ENCODE peak calls at places on chromosomes 6 and 20, in eight cellular contexts. One of them, this sample, is unnamed.

GRCh38 chr6:126661646-126662045 is 321.7 kb downstream of the CENPW start:
- DNase-seq in neural crest cell: no peak
- DNase-seq in DND-41: no peak
- DNase-seq in fibroblast of lung: peak; percentile 71
- DNase-seq in endothelial cell of umbilical vein: no peak
- DNase-seq in fibroblast of the aortic adventitia: peak; percentile 88
- DNase-seq in foreskin fibroblast: peak; percentile 85
- DNase-seq in natural killer cell: no peak
- DNase-seq in this sample: no peak

GRCh38 chr6:53628354-53629119 is 37.0 kb downstream of the KLHL31 start:
- DNase-seq in natural killer cell: no peak
- DNase-seq in fibroblast of the aortic adventitia: peak; percentile 90
- DNase-seq in endothelial cell of umbilical vein: no peak
- DNase-seq in neural crest cell: no peak
- DNase-seq in fibroblast of lung: peak; percentile 87
- DNase-seq in foreskin fibroblast: peak; percentile 25
- DNase-seq in DND-41: no peak
- DNase-seq in this sample: no peak

GRCh38 chr6:30800876-30801275 is 56.5 kb upstream of the IER3 start:
- DNase-seq in DND-41: no peak
- DNase-seq in foreskin fibroblast: peak; percentile 32
- DNase-seq in neural crest cell: no peak
- DNase-seq in fibroblast of the aortic adventitia: peak; percentile 58
- DNase-seq in fibroblast of lung: no peak
- DNase-seq in natural killer cell: no peak
- DNase-seq in endothelial cell of umbilical vein: peak; percentile 98
- DNase-seq in this sample: no peak

GRCh38 chr6:46677314-46677654 is 10.4 kb upstream of the TDRD6 start:
- DNase-seq in foreskin fibroblast: peak; percentile 4
- DNase-seq in DND-41: no peak
- DNase-seq in fibroblast of the aortic adventitia: no peak
- DNase-seq in natural killer cell: no peak
- DNase-seq in neural crest cell: no peak
- DNase-seq in fibroblast of lung: no peak
- DNase-seq in endothelial cell of umbilical vein: no peak
- DNase-seq in this sample: no peak

GRCh38 chr6:54935739-54936138 is 89.2 kb downstream of the FAM83B start:
- DNase-seq in endothelial cell of umbilical vein: no peak
- DNase-seq in fibroblast of the aortic adventitia: peak; percentile 28
- DNase-seq in fibroblast of lung: peak; percentile 75
- DNase-seq in DND-41: no peak
- DNase-seq in natural killer cell: no peak
- DNase-seq in neural crest cell: no peak
- DNase-seq in foreskin fibroblast: peak; percentile 55
- DNase-seq in this sample: no peak

GRCh38 chr6:52820198-52820597 is 16.6 kb upstream of the GSTA1 start:
- DNase-seq in foreskin fibroblast: peak; percentile 60
- DNase-seq in natural killer cell: no peak
- DNase-seq in fibroblast of the aortic adventitia: peak; percentile 56
- DNase-seq in DND-41: no peak
- DNase-seq in fibroblast of lung: peak; percentile 48
- DNase-seq in endothelial cell of umbilical vein: no peak
- DNase-seq in neural crest cell: no peak
- DNase-seq in this sample: no peak

GRCh38 chr6:113120577-113121285 is 736.4 kb upstream of the MARCKS start:
- DNase-seq in natural killer cell: no peak
- DNase-seq in fibroblast of lung: peak; percentile 96
- DNase-seq in fibroblast of the aortic adventitia: peak; percentile 100
- DNase-seq in endothelial cell of umbilical vein: peak; percentile 82
- DNase-seq in neural crest cell: no peak
- DNase-seq in DND-41: no peak
- DNase-seq in foreskin fibroblast: peak; percentile 80
- DNase-seq in this sample: no peak

GRCh38 chr6:166167801-166168615 is at the start of gene TBXT:
- DNase-seq in neural crest cell: no peak
- DNase-seq in DND-41: no peak
- DNase-seq in endothelial cell of umbilical vein: no peak
- DNase-seq in fibroblast of lung: no peak
- DNase-seq in fibroblast of the aortic adventitia: no peak
- DNase-seq in natural killer cell: no peak
- DNase-seq in foreskin fibroblast: no peak
- DNase-seq in this sample: peak; percentile 19

GRCh38 chr6:64012351-64013060 is 376.9 kb downstream of the PHF3 start:
- DNase-seq in fibroblast of the aortic adventitia: peak; percentile 57
- DNase-seq in DND-41: no peak
- DNase-seq in neural crest cell: peak; percentile 28
- DNase-seq in fibroblast of lung: peak; percentile 87
- DNase-seq in natural killer cell: no peak
- DNase-seq in foreskin fibroblast: no peak
- DNase-seq in endothelial cell of umbilical vein: no peak
- DNase-seq in this sample: no peak

GRCh38 chr6:90369024-90369519 is 72.4 kb upstream of the BACH2 start:
- DNase-seq in neural crest cell: no peak
- DNase-seq in fibroblast of the aortic adventitia: peak; percentile 100
- DNase-seq in fibroblast of lung: peak; percentile 100
- DNase-seq in foreskin fibroblast: peak; percentile 99
- DNase-seq in natural killer cell: no peak
- DNase-seq in DND-41: no peak
- DNase-seq in endothelial cell of umbilical vein: peak; percentile 98
- DNase-seq in this sample: no peak

GRCh38 chr6:487956-488355 is 96.4 kb downstream of the IRF4 start:
- DNase-seq in neural crest cell: no peak
- DNase-seq in DND-41: no peak
- DNase-seq in foreskin fibroblast: no peak
- DNase-seq in natural killer cell: no peak
- DNase-seq in fibroblast of lung: no peak
- DNase-seq in fibroblast of the aortic adventitia: no peak
- DNase-seq in endothelial cell of umbilical vein: no peak
- DNase-seq in this sample: no peak

GRCh38 chr20:62860924-62861691 is 514 bp downstream of the TCFL5 start:
- DNase-seq in foreskin fibroblast: peak; percentile 57
- DNase-seq in endothelial cell of umbilical vein: no peak
- DNase-seq in DND-41: peak; percentile 61
- DNase-seq in fibroblast of lung: no peak
- DNase-seq in natural killer cell: peak; percentile 57
- DNase-seq in fibroblast of the aortic adventitia: no peak
- DNase-seq in neural crest cell: no peak
- DNase-seq in this sample: no peak

GRCh38 chr20:63362426-63363009 is 1.4 kb upstream of the CHRNA4 start:
- DNase-seq in DND-41: no peak
- DNase-seq in foreskin fibroblast: no peak
- DNase-seq in fibroblast of lung: no peak
- DNase-seq in neural crest cell: no peak
- DNase-seq in natural killer cell: no peak
- DNase-seq in endothelial cell of umbilical vein: no peak
- DNase-seq in fibroblast of the aortic adventitia: no peak
- DNase-seq in this sample: no peak

GRCh38 chr6:39568896-39569295 is 156.3 kb downstream of the KIF6 start:
- DNase-seq in fibroblast of lung: peak; percentile 71
- DNase-seq in natural killer cell: no peak
- DNase-seq in neural crest cell: no peak
- DNase-seq in fibroblast of the aortic adventitia: peak; percentile 4
- DNase-seq in DND-41: no peak
- DNase-seq in foreskin fibroblast: peak; percentile 81
- DNase-seq in endothelial cell of umbilical vein: no peak
- DNase-seq in this sample: no peak

GRCh38 chr6:90463874-90464273 is 123.0 kb downstream of the MAP3K7 start:
- DNase-seq in foreskin fibroblast: no peak
- DNase-seq in fibroblast of the aortic adventitia: no peak
- DNase-seq in fibroblast of lung: no peak
- DNase-seq in neural crest cell: no peak
- DNase-seq in natural killer cell: no peak
- DNase-seq in endothelial cell of umbilical vein: no peak
- DNase-seq in DND-41: no peak
- DNase-seq in this sample: no peak

GRCh38 chr6:30885481-30885998 is 1.2 kb downstream of the DDR1 start:
- DNase-seq in natural killer cell: no peak
- DNase-seq in foreskin fibroblast: peak; percentile 28
- DNase-seq in fibroblast of the aortic adventitia: no peak
- DNase-seq in neural crest cell: no peak
- DNase-seq in DND-41: no peak
- DNase-seq in fibroblast of lung: no peak
- DNase-seq in endothelial cell of umbilical vein: no peak
- DNase-seq in this sample: no peak

GRCh38 chr20:25460591-25461280 is 53.3 kb downstream of the GINS1 start:
- DNase-seq in neural crest cell: no peak
- DNase-seq in DND-41: no peak
- DNase-seq in natural killer cell: no peak
- DNase-seq in endothelial cell of umbilical vein: no peak
- DNase-seq in fibroblast of the aortic adventitia: no peak
- DNase-seq in fibroblast of lung: no peak
- DNase-seq in foreskin fibroblast: no peak
- DNase-seq in this sample: no peak

GRCh38 chr6:44868905-44869304 is 459.2 kb upstream of the RUNX2 start:
- DNase-seq in DND-41: no peak
- DNase-seq in natural killer cell: no peak
- DNase-seq in fibroblast of the aortic adventitia: no peak
- DNase-seq in neural crest cell: no peak
- DNase-seq in fibroblast of lung: no peak
- DNase-seq in endothelial cell of umbilical vein: no peak
- DNase-seq in foreskin fibroblast: no peak
- DNase-seq in this sample: no peak
- TF ChIP-seq CTCF in DND-41: no peak
- TF ChIP-seq CTCF in natural killer cell: no peak
- TF ChIP-seq CTCF in fibroblast of the aortic adventitia: no peak
- TF ChIP-seq CTCF in neural crest cell: no peak
- TF ChIP-seq CTCF in fibroblast of lung: no peak
- TF ChIP-seq CTCF in endothelial cell of umbilical vein: no peak
- TF ChIP-seq CTCF in foreskin fibroblast: no peak
- TF ChIP-seq CTCF in this sample: no peak

DNA sequence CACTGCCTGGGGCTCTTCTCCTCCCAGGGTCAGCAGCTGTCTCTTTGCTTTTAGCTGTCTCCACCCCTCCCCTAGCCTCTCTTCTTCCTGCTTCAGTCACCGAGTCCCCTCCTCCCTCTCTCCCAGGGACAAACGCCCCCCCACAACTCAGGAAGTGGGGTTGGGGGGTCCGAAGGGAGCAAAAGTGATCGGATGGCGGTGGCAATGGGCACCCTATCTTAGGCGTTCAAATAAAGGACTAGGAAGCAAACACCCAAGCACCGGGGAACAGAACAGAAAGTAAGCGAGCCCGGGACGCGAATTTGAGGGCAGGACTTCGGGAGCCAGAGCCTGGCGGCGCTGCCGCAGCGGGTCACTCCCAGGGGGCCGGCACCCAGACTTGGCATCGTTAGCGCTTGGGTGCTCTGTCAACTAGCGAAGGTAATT is 951 bp upstream of the ITPR3 start:
- DNase-seq in foreskin fibroblast: no peak
- DNase-seq in neural crest cell: no peak
- DNase-seq in natural killer cell: peak; percentile 25
- DNase-seq in fibroblast of lung: no peak
- DNase-seq in endothelial cell of umbilical vein: peak; percentile 60
- DNase-seq in fibroblast of the aortic adventitia: no peak
- DNase-seq in DND-41: peak; percentile 70
- DNase-seq in this sample: no peak
- TF ChIP-seq CTCF in foreskin fibroblast: no peak
- TF ChIP-seq CTCF in neural crest cell: no peak
- TF ChIP-seq CTCF in natural killer cell: no peak
- TF ChIP-seq CTCF in fibroblast of lung: no peak
- TF ChIP-seq CTCF in endothelial cell of umbilical vein: no peak
- TF ChIP-seq CTCF in fibroblast of the aortic adventitia: no peak
- TF ChIP-seq CTCF in DND-41: no peak
- TF ChIP-seq CTCF in this sample: no peak

GRCh38 chr6:42819803-42820508 is 38.1 kb downstream of the BICRAL start:
- DNase-seq in fibroblast of the aortic adventitia: peak; percentile 54
- DNase-seq in fibroblast of lung: peak; percentile 23
- DNase-seq in DND-41: no peak
- DNase-seq in endothelial cell of umbilical vein: no peak
- DNase-seq in foreskin fibroblast: peak; percentile 54
- DNase-seq in neural crest cell: no peak
- DNase-seq in natural killer cell: no peak
- DNase-seq in this sample: no peak
- TF ChIP-seq CTCF in fibroblast of the aortic adventitia: peak; percentile 57
- TF ChIP-seq CTCF in fibroblast of lung: peak; percentile 42
- TF ChIP-seq CTCF in DND-41: no peak
- TF ChIP-seq CTCF in endothelial cell of umbilical vein: no peak
- TF ChIP-seq CTCF in foreskin fibroblast: peak; percentile 12
- TF ChIP-seq CTCF in neural crest cell: peak; percentile 35
- TF ChIP-seq CTCF in natural killer cell: no peak
- TF ChIP-seq CTCF in this sample: peak; percentile 20

GRCh38 chr6:130761286-130761685 is 65.9 kb upstream of the SMLR1 start:
- DNase-seq in DND-41: no peak
- DNase-seq in fibroblast of lung: no peak
- DNase-seq in neural crest cell: no peak
- DNase-seq in fibroblast of the aortic adventitia: no peak
- DNase-seq in natural killer cell: no peak
- DNase-seq in foreskin fibroblast: no peak
- DNase-seq in endothelial cell of umbilical vein: no peak
- DNase-seq in this sample: no peak

GRCh38 chr6:130758818-130759217 is 68.4 kb upstream of the SMLR1 start:
- DNase-seq in fibroblast of the aortic adventitia: no peak
- DNase-seq in endothelial cell of umbilical vein: no peak
- DNase-seq in DND-41: no peak
- DNase-seq in natural killer cell: no peak
- DNase-seq in neural crest cell: no peak
- DNase-seq in foreskin fibroblast: no peak
- DNase-seq in fibroblast of lung: no peak
- DNase-seq in this sample: no peak

GRCh38 chr6:130756836-130757235 is 70.4 kb upstream of the SMLR1 start:
- DNase-seq in fibroblast of the aortic adventitia: no peak
- DNase-seq in DND-41: no peak
- DNase-seq in foreskin fibroblast: no peak
- DNase-seq in endothelial cell of umbilical vein: no peak
- DNase-seq in neural crest cell: no peak
- DNase-seq in fibroblast of lung: no peak
- DNase-seq in natural killer cell: no peak
- DNase-seq in this sample: no peak

GRCh38 chr6:130755368-130756034 is 71.7 kb upstream of the SMLR1 start:
- DNase-seq in endothelial cell of umbilical vein: no peak
- DNase-seq in foreskin fibroblast: no peak
- DNase-seq in neural crest cell: no peak
- DNase-seq in fibroblast of the aortic adventitia: peak; percentile 27
- DNase-seq in DND-41: no peak
- DNase-seq in natural killer cell: no peak
- DNase-seq in fibroblast of lung: no peak
- DNase-seq in this sample: no peak

GRCh38 chr6:130760006-130760405 is 67.2 kb upstream of the SMLR1 start:
- DNase-seq in fibroblast of the aortic adventitia: peak; percentile 66
- DNase-seq in DND-41: no peak
- DNase-seq in fibroblast of lung: peak; percentile 61
- DNase-seq in neural crest cell: peak; percentile 9
- DNase-seq in natural killer cell: no peak
- DNase-seq in foreskin fibroblast: peak; percentile 81
- DNase-seq in endothelial cell of umbilical vein: peak; percentile 47
- DNase-seq in this sample: no peak
- TF ChIP-seq CTCF in fibroblast of the aortic adventitia: peak; percentile 71
- TF ChIP-seq CTCF in DND-41: peak; percentile 60
- TF ChIP-seq CTCF in fibroblast of lung: peak; percentile 73
- TF ChIP-seq CTCF in neural crest cell: peak; percentile 59
- TF ChIP-seq CTCF in natural killer cell: no peak
- TF ChIP-seq CTCF in foreskin fibroblast: peak; percentile 82
- TF ChIP-seq CTCF in endothelial cell of umbilical vein: peak; percentile 56
- TF ChIP-seq CTCF in this sample: peak; percentile 68

GRCh38 chr6:37393530-37393929 is 39.5 kb upstream of the CMTR1 start:
- DNase-seq in neural crest cell: no peak
- DNase-seq in endothelial cell of umbilical vein: no peak
- DNase-seq in fibroblast of the aortic adventitia: no peak
- DNase-seq in natural killer cell: no peak
- DNase-seq in foreskin fibroblast: no peak
- DNase-seq in fibroblast of lung: no peak
- DNase-seq in DND-41: no peak
- DNase-seq in this sample: no peak
- TF ChIP-seq CTCF in neural crest cell: no peak
- TF ChIP-seq CTCF in endothelial cell of umbilical vein: no peak
- TF ChIP-seq CTCF in fibroblast of the aortic adventitia: no peak
- TF ChIP-seq CTCF in natural killer cell: no peak
- TF ChIP-seq CTCF in foreskin fibroblast: no peak
- TF ChIP-seq CTCF in fibroblast of lung: no peak
- TF ChIP-seq CTCF in DND-41: no peak
- TF ChIP-seq CTCF in this sample: no peak

GRCh38 chr20:10649080-10649816 is 24.6 kb downstream of the JAG1 start:
- DNase-seq in fibroblast of lung: no peak
- DNase-seq in neural crest cell: no peak
- DNase-seq in endothelial cell of umbilical vein: no peak
- DNase-seq in natural killer cell: no peak
- DNase-seq in foreskin fibroblast: no peak
- DNase-seq in fibroblast of the aortic adventitia: no peak
- DNase-seq in DND-41: no peak
- DNase-seq in this sample: no peak
- TF ChIP-seq CTCF in fibroblast of lung: no peak
- TF ChIP-seq CTCF in neural crest cell: no peak
- TF ChIP-seq CTCF in endothelial cell of umbilical vein: no peak
- TF ChIP-seq CTCF in natural killer cell: no peak
- TF ChIP-seq CTCF in foreskin fibroblast: no peak
- TF ChIP-seq CTCF in fibroblast of the aortic adventitia: no peak
- TF ChIP-seq CTCF in DND-41: no peak
- TF ChIP-seq CTCF in this sample: no peak